ENCODE peak calls at places on chromosomes 4 and X, in six cellular contexts. A, P, Z, I, D and B are unnamed samples.

GRCh38 chr4:52577285-52577968 is 81.7 kb downstream of the USP46 start:
- DNase-seq in D (no peak), Z (no peak), I (no peak), A (no peak), P (no peak), B (no peak)

GRCh38 chr4:184344899-184345572 is 127.4 kb upstream of the ENPP6 start:
- DNase-seq in I (no peak), Z (no peak), A (no peak), P (no peak), D (no peak), B (no peak)

GRCh38 chrX:51614353-51614752 is 4.4 kb downstream of the CENPVL3 start:
- DNase-seq in P (no peak), A (peak), I (peak), D (peak), Z (no peak), B (peak)

GRCh38 chrX:87895421-87895820 is 377.8 kb downstream of the KLHL4 start:
- DNase-seq in Z (no peak), P (no peak), I (no peak), A (no peak), D (no peak), B (no peak)

GRCh38 chrX:28391528-28391927 is 195.7 kb upstream of the IL1RAPL1 start:
- DNase-seq in I (no peak), A (no peak), Z (no peak), P (no peak), D (no peak), B (no peak)

GRCh38 chr4:26248647-26249046 is 72.2 kb upstream of the RBPJ start:
- DNase-seq in A (peak), Z (peak), P (no peak), D (no peak), I (peak), B (no peak)

GRCh38 chr4:70930530-70931256 is 28.5 kb downstream of the MOB1B start:
- DNase-seq in P (no peak), A (peak), I (no peak), D (no peak), Z (no peak), B (peak)

GRCh38 chr4:104446431-104446925 is 48.2 kb downstream of the CXXC4 start:
- DNase-seq in A (no peak), Z (no peak), D (no peak), I (no peak), P (no peak), B (no peak)

GRCh38 chrX:47514553-47515235 is 31.7 kb upstream of the ZNF41 start:
- DNase-seq in P (no peak), I (no peak), Z (no peak), A (no peak), D (no peak), B (no peak)

GRCh38 chr4:168848977-168849687 is 160.9 kb downstream of the CBR4 start:
- DNase-seq in I (no peak), Z (no peak), P (no peak), A (no peak), D (no peak), B (no peak)

GRCh38 chr4:185358514-185359433 is 37.0 kb downstream of the LRP2BP start:
- DNase-seq in D (no peak), A (no peak), Z (no peak), I (no peak), P (no peak), B (no peak)

GRCh38 chr4:24966076-24966475 is 53.2 kb upstream of the CCDC149 start:
- DNase-seq in A (no peak), I (no peak), P (no peak), D (no peak), Z (no peak), B (no peak)

GRCh38 chr4:109012286-109012880 is 249.5 kb upstream of the ETNPPL start:
- DNase-seq in P (no peak), A (no peak), D (no peak), Z (no peak), I (no peak), B (no peak)

GRCh38 chrX:153416781-153417180 is 5.5 kb downstream of the ZFP92 start:
- DNase-seq in Z (no peak), D (no peak), I (no peak), A (no peak), P (no peak), B (no peak)

GRCh38 chr4:2384245-2384644 is 34.2 kb downstream of the ZFYVE28 start:
- DNase-seq in P (peak), Z (no peak), D (no peak), A (no peak), I (no peak), B (no peak)

GRCh38 chr4:140257461-140258305 is 103.7 kb upstream of the MAML3 start:
- DNase-seq in D (no peak), A (no peak), Z (no peak), P (no peak), I (no peak), B (no peak)

GRCh38 chr4:2933566-2934076 is 29.6 kb downstream of the NOP14 start:
- DNase-seq in I (no peak), D (no peak), P (no peak), Z (no peak), A (no peak), B (no peak)

GRCh38 chr4:2587215-2587823 is 50.9 kb downstream of the FAM193A start:
- DNase-seq in A (no peak), D (no peak), I (no peak), Z (no peak), P (no peak), B (no peak)

GRCh38 chr4:114384629-114385028 is 214.0 kb upstream of the UGT8 start:
- DNase-seq in D (no peak), I (peak), A (peak), P (no peak), Z (no peak), B (peak)

GRCh38 chr4:23904639-23905061 is 14.8 kb upstream of the PPARGC1A start:
- DNase-seq in P (no peak), Z (no peak), I (peak), A (no peak), D (no peak), B (no peak)

GRCh38 chr4:83677656-83678055 is 141.7 kb downstream of the GPAT3 start:
- DNase-seq in Z (no peak), I (peak), A (no peak), P (no peak), D (no peak), B (no peak)

GRCh38 chrX:17456526-17456925 is 81.5 kb downstream of the NHS start:
- DNase-seq in Z (no peak), D (no peak), A (no peak), P (no peak), I (no peak), B (no peak)

GRCh38 chr4:48237996-48238645 is 31.5 kb downstream of the TEC start:
- DNase-seq in I (no peak), A (peak), D (no peak), Z (no peak), P (no peak), B (no peak)

GRCh38 chr4:8737075-8737474 is 134.6 kb downstream of the HMX1 start:
- DNase-seq in A (no peak), I (no peak), Z (no peak), P (no peak), D (no peak), B (no peak)

GRCh38 chr4:52659016-52659721 is at the start of gene USP46:
- DNase-seq in P (peak), D (peak), I (peak), Z (peak), A (peak), B (peak)

GRCh38 chr4:46698891-46699290 is 210.2 kb downstream of the COX7B2 start:
- DNase-seq in P (no peak), Z (no peak), I (no peak), D (no peak), A (no peak), B (no peak)

GRCh38 chrX:68433155-68433980 is at the start of gene OPHN1:
- DNase-seq in A (peak), P (peak), Z (peak), I (peak), D (no peak), B (no peak)

GRCh38 chr4:9762823-9763475 is 18.5 kb upstream of the DRD5 start:
- DNase-seq in D (peak), P (no peak), A (peak), I (peak), Z (peak), B (peak)

GRCh38 chr4:123390846-123391456 is 5.6 kb upstream of the SPRY1 start:
- DNase-seq in Z (no peak), A (peak), P (no peak), I (no peak), D (peak), B (peak)

GRCh38 chr4:115844180-115844579 is 730.8 kb upstream of the NDST4 start:
- DNase-seq in A (no peak), I (no peak), P (no peak), D (no peak), Z (no peak), B (no peak)

GRCh38 chr4:183402771-183403170 is 41.7 kb upstream of the CDKN2AIP start:
- DNase-seq in P (no peak), A (no peak), Z (no peak), D (no peak), I (no peak), B (no peak)

GRCh38 chr4:148776944-148777343 is 334.7 kb upstream of the NR3C2 start:
- DNase-seq in P (no peak), I (no peak), D (no peak), A (no peak), Z (no peak), B (no peak)

GRCh38 chr4:122584517-122584916 is 36.3 kb downstream of the IL21 start:
- DNase-seq in D (no peak), P (no peak), Z (no peak), I (peak), A (peak), B (no peak)

GRCh38 chr4:6332042-6332668 is 62.5 kb downstream of the WFS1 start:
- DNase-seq in A (peak), P (no peak), I (no peak), Z (no peak), D (no peak), B (peak)

GRCh38 chr4:105145913-105146285 is 777 bp upstream of the TET2 start:
- DNase-seq in Z (no peak), P (no peak), A (peak), D (no peak), I (no peak), B (no peak)

GRCh38 chr4:164621886-164622521 is 131.9 kb upstream of the SMIM31 start:
- DNase-seq in P (no peak), A (no peak), D (no peak), I (peak), Z (no peak), B (no peak)

GRCh38 chr4:3851211-3851610 is 85.0 kb downstream of the ADRA2C start:
- DNase-seq in I (no peak), Z (no peak), D (no peak), P (no peak), A (no peak), B (no peak)